ENCODE peak calls at places on chromosomes 11 and 22, in five cellular contexts. G is GM19239; Z is CD4-positive, alpha-beta T cell; P is Calu3; C is neural progenitor cell. R is an unnamed sample.

GRCh38 chr11:3873712-3874349 is 18.4 kb downstream of the STIM1 start:
- DNase-seq in G (no peak), Z (no peak), P (no peak), C (no peak), R (no peak)

GRCh38 chr22:38461414-38462081 is 6.3 kb upstream of the KDELR3 start:
- DNase-seq in G (no peak), Z (peak; percentile 50), P (peak; percentile 92), C (peak; percentile 97), R (peak; percentile 92)

GRCh38 chr11:66619080-66619554 is 2.7 kb downstream of the RBM14 start:
- DNase-seq in G (peak; percentile 28), Z (no peak), P (no peak), C (no peak), R (peak; percentile 72)

GRCh38 chr22:27329471-27329870 is 472.1 kb downstream of the MN1 start:
- DNase-seq in G (no peak), Z (no peak), P (no peak), C (peak; percentile 68), R (no peak)

GRCh38 chr11:45894555-45895247 is 9.2 kb downstream of the MAPK8IP1 start:
- DNase-seq in G (no peak), Z (no peak), P (no peak), C (no peak), R (no peak)

GRCh38 chr22:46815132-46815531 is 52.7 kb downstream of the TBC1D22A start:
- DNase-seq in G (no peak), Z (no peak), P (peak; percentile 58), C (no peak), R (no peak)

GRCh38 chr22:26589367-26589844 is 526 bp downstream of the TPST2 start:
- DNase-seq in G (no peak), Z (peak; percentile 38), P (peak; percentile 30), C (peak; percentile 54), R (peak; percentile 53)

GRCh38 chr11:120122921-120123683 is 14.8 kb downstream of the TRIM29 start:
- DNase-seq in G (no peak), Z (no peak), P (no peak), C (no peak), R (no peak)

GRCh38 chr11:12160680-12161079 is 50.3 kb downstream of the MICAL2 start:
- DNase-seq in G (no peak), Z (no peak), P (no peak), C (no peak), R (peak; percentile 53)

GRCh38 chr11:14362613-14363012 is 3.6 kb upstream of the RRAS2 start:
- DNase-seq in G (no peak), Z (no peak), P (no peak), C (no peak), R (no peak)

GRCh38 chr11:22302368-22302767 is 35.8 kb upstream of the SLC17A6 start:
- DNase-seq in G (no peak), Z (no peak), P (no peak), C (no peak), R (no peak)

GRCh38 chr11:68911731-68912130 is 8.0 kb downstream of the IGHMBP2 start:
- DNase-seq in G (no peak), Z (no peak), P (no peak), C (no peak), R (no peak)

GRCh38 chr11:110565690-110566336 is 136.1 kb downstream of the FDX1 start:
- DNase-seq in G (no peak), Z (no peak), P (peak; percentile 18), C (no peak), R (peak; percentile 11)